ENCODE peak calls at places on chromosomes 13 and 19, in eight cellular contexts. V is GM23338, E is Calu3, H is spleen, K is fibroblast of pulmonary artery, U is WTC11, L is heart right ventricle, Q is uterus. P is an unnamed sample.

GRCh38 chr19:43574424-43575155 is 737 bp downstream of the XRCC1 start:
- DNase-seq in K (no peak), Q (no peak), H (no peak), U (no peak), L (no peak), E (no peak), V (no peak), P (no peak)

GRCh38 chr19:48813123-48813911 is 2.5 kb upstream of the BCAT2 start:
- DNase-seq in K (no peak), E (no peak), U (peak; percentile 57), Q (no peak), V (peak; percentile 69), L (no peak), H (no peak), P (no peak)

GRCh38 chr19:8145969-8146368 is 3.4 kb downstream of the FBN3 start:
- DNase-seq in H (no peak), Q (no peak), K (no peak), U (peak; percentile 64), V (peak; percentile 84), L (no peak), E (peak; percentile 50), P (no peak)

GRCh38 chr13:22948421-22948820 is 232.4 kb upstream of the SGCG start:
- DNase-seq in U (no peak), V (no peak), H (no peak), K (no peak), L (no peak), E (no peak), Q (no peak), P (no peak)

GRCh38 chr19:3575260-3575741 is 2.6 kb downstream of the HMG20B start:
- DNase-seq in K (peak; percentile 39), H (no peak), E (peak; percentile 49), U (peak; percentile 76), V (peak; percentile 80), Q (no peak), L (no peak), P (no peak)

GRCh38 chr13:24233351-24233901 is 72.9 kb downstream of the SPATA13 start:
- DNase-seq in V (peak; percentile 56), L (no peak), H (no peak), Q (no peak), E (no peak), K (peak; percentile 61), U (peak; percentile 31), P (no peak)

GRCh38 chr19:8666814-8667405 is 31.7 kb downstream of the ACTL9 start:
- DNase-seq in E (no peak), U (no peak), H (no peak), Q (no peak), K (no peak), L (no peak), V (no peak), P (no peak)

GRCh38 chr19:38731654-38732301 is 12.5 kb downstream of the CAPN12 start:
- DNase-seq in K (no peak), V (no peak), E (peak; percentile 59), H (peak; percentile 70), U (no peak), L (no peak), Q (no peak), P (peak; percentile 86)

GRCh38 chr13:111947026-111947810 is 119.7 kb upstream of the SOX1 start:
- DNase-seq in U (no peak), K (no peak), V (no peak), H (peak; percentile 41), L (no peak), Q (no peak), E (no peak), P (no peak)

DNA sequence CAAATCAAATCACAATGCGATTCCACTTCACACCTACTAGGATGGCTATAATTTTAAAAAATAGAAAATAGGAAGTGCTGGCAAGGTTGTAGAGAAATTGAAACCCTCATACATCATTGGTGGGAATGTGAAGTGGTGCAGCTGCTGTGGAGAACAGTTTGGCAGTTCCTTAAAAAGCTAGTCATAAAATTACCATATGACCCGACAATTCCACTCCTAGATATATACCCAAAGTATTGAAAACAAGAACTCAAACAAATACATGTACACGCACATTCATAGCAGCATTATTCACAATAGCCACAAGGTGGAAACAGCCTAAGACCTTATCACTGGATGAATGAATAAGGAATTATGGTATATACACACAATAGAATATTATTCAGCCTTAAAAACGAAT is 12.0 kb downstream of the HMGB1 start:
- DNase-seq in H (no peak), K (peak; percentile 40), Q (no peak), L (no peak), U (no peak), E (no peak), V (no peak), P (peak; percentile 46)
- TF ChIP-seq CTCF in H (peak; percentile 12), K (peak; percentile 21), Q (no peak), L (no peak), U (no peak), E (no peak), V (no peak), P (peak; percentile 47)

GRCh38 chr19:1400281-1401137 is 833 bp downstream of the GAMT start:
- DNase-seq in U (no peak), H (no peak), K (no peak), Q (no peak), L (peak; percentile 68), V (no peak), E (no peak), P (no peak)

GRCh38 chr19:1402411-1403070 is 1.2 kb upstream of the GAMT start:
- DNase-seq in U (no peak), L (no peak), E (no peak), K (no peak), V (no peak), Q (no peak), H (no peak), P (no peak)

GRCh38 chr19:1399745-1400144 is 1.6 kb downstream of the GAMT start:
- DNase-seq in K (no peak), E (no peak), H (no peak), Q (no peak), L (no peak), U (no peak), V (no peak), P (no peak)

GRCh38 chr19:1401889-1402217 is 511 bp upstream of the GAMT start:
- DNase-seq in U (no peak), H (no peak), E (no peak), L (no peak), Q (no peak), K (no peak), V (no peak), P (no peak)

DNA sequence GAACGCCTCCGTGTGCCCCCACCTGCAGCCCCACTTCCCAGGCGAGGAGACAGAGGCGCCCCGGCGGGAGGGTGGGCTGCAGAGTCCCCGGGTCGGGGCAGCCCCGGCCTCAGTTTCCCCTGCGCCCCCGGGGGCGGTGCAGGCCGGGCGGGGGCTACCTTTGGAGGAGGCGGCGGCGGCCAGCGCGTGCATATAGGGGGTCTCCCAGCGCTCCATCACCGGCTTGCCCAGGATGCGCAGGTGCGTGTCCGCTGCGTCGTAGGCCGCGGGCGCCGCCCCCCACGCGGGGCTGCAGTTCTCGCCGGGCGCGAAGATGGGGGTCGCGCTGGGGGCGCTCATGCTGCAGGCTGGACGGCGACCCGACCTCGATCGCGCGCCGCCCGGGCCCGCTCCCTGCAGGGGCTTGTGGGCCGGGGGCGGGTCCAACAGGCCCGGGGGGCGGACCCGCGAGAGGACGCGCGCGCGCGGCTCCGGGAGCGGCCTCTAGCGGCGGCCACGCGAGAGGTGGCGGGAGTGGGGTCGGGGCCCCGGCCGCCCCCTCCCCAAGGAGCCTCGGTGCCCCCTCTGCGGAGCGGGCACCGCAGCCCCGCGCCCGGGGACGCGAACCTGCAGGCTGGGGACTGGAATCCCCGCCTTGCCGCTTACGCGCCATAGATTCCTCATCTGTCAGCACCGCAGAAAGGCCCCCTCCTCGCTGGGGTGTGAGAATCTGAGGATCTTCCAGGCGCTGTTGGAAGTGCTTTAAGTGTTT is at the start of gene GAMT:
- DNase-seq in V (peak; percentile 65), E (no peak), K (peak; percentile 35), U (peak; percentile 51), H (peak; percentile 87), Q (no peak), L (no peak), P (peak; percentile 31)
- TF ChIP-seq CTCF in V (no peak), E (peak; percentile 25), K (no peak), U (no peak), H (peak; percentile 74), Q (peak; percentile 65), L (peak; percentile 67), P (no peak)

DNA sequence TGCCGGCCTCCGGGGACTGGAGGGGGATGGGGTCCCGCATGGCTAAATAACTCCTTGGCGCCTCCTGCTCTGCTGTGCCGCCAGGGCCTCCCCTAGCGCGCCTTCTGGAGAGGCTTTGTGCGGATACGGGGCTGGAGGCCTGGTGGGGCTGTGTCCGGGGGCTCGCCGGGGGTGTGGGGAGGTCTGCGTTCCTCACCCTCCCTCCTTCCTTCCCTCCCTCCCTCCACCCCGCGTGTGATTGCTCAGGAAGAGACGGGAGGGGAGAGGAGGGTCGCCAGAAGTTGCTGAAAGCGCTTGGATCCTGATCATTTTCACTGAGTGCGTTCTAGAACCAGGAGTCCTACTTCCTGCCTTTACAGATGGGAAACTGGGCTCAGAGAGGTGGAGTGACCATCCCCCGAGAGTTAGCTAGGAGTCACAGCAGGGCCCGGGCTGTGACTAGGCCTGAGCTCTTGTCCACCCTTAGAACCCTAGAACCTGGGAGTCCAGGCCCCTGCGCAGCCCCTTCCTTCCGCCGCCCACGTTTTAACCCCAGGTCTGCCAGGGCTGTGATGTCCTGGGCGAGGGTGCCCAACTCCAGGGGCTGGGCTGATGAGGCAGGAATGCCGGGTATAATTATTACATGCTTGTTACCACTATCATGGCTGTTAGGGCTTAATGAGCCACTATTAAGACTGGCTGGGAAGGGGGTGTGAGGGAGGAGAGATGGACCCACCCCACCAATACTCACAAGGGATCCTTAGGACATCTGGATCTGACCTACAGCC is 782 bp upstream of the JUND start:
- DNase-seq in L (no peak), E (peak; percentile 27), Q (no peak), V (no peak), H (peak; percentile 88), U (no peak), K (no peak), P (peak; percentile 60)
- TF ChIP-seq CTCF in L (peak; percentile 31), E (no peak), Q (peak; percentile 34), V (no peak), H (peak; percentile 28), U (no peak), K (no peak), P (no peak)

DNA sequence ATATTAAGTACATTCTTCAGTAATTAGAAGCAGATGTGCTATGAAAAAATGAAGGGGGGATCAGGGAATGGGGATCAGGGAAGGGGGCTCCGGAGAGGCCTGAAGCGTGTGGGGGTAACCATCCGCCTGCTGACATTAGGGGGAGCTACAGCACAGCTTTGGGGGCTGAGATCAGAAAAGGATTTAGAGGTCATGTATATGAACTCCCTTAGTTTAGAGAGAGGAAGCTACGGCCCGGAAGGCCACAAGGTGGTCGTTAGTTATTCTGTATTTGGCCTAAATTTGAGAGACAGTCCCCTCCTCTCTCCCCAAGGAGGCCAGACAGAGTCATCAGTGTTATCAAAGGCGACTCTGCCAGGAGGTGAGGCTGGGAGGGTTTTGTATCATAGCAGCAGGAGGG is 99.0 kb downstream of the TM9SF2 start:
- DNase-seq in Q (no peak), V (peak; percentile 86), U (peak; percentile 77), E (no peak), H (no peak), K (no peak), L (no peak), P (no peak)
- TF ChIP-seq CTCF in Q (no peak), V (peak; percentile 85), U (peak; percentile 45), E (no peak), H (peak; percentile 9), K (no peak), L (no peak), P (no peak)

GRCh38 chr13:93878675-93879074 is 600.8 kb downstream of the DCT start:
- DNase-seq in U (no peak), K (no peak), V (no peak), Q (no peak), H (no peak), E (no peak), L (no peak), P (no peak)
- TF ChIP-seq CTCF in U (no peak), K (no peak), V (no peak), Q (no peak), H (no peak), E (no peak), L (no peak), P (no peak)

GRCh38 chr13:41848435-41849255 is 112.3 kb downstream of the VWA8 start:
- DNase-seq in Q (no peak), K (peak; percentile 41), U (no peak), H (no peak), L (no peak), V (no peak), E (no peak), P (no peak)
- TF ChIP-seq CTCF in Q (no peak), K (peak; percentile 7), U (no peak), H (no peak), L (peak; percentile 41), V (peak; percentile 5), E (no peak), P (no peak)